ENCODE peak calls at places on chromosomes 4 and X, in six cellular contexts. H is fibroblast of lung, F is lung, N is prostate gland, L is transverse colon, M is body of pancreas. Q is an unnamed sample. For H3K4me1, the result is how much of the 10 kb centered on the place peaks cover.

GRCh38 chrX:100625985-100626491 is 10.6 kb downstream of the TSPAN6 start:
- DNase-seq in M (no peak), N (no peak), F (no peak), L (no peak), H (no peak), Q (no peak)

GRCh38 chrX:53362439-53362838 is 60.0 kb downstream of the SMC1A start:
- DNase-seq in H (no peak), N (no peak), F (no peak), M (no peak), L (no peak), Q (no peak)

GRCh38 chr4:11456441-11456840 is 27.7 kb upstream of the HS3ST1 start:
- DNase-seq in M (no peak), F (no peak), N (no peak), H (no peak), L (no peak), Q (no peak)

GRCh38 chr4:40264995-40265909 is 68.4 kb downstream of the RHOH start:
- DNase-seq in M (no peak), H (peak), L (peak), F (no peak), N (no peak), Q (no peak)

GRCh38 chr4:96974295-96974694 is 1134.4 kb downstream of the PDHA2 start:
- DNase-seq in N (no peak), M (no peak), L (no peak), F (no peak), H (no peak), Q (no peak)

GRCh38 chrX:112083624-112084326 is 1.2 kb upstream of the TRPC5 start:
- DNase-seq in L (no peak), N (no peak), M (no peak), H (no peak), F (no peak), Q (no peak)

GRCh38 chr4:53622739-53623151 is 31.5 kb upstream of the LNX1 start:
- DNase-seq in N (no peak), H (peak), L (no peak), M (no peak), F (no peak), Q (no peak)

GRCh38 chr4:3229328-3229727 is 19.6 kb upstream of the MSANTD1 start:
- DNase-seq in M (no peak), L (no peak), F (no peak), H (no peak), N (no peak), Q (no peak)

GRCh38 chrX:13669246-13669689 is 16.3 kb downstream of the TCEANC start:
- DNase-seq in M (peak), H (peak), L (peak), F (peak), N (peak), Q (peak)

GRCh38 chr4:25172964-25173917 is 13.0 kb upstream of the SEPSECS start:
- DNase-seq in N (no peak), H (peak), M (no peak), F (no peak), L (no peak), Q (peak)

GRCh38 chrX:118164138-118164537 is 47.5 kb upstream of the KLHL13 start:
- DNase-seq in H (no peak), M (no peak), L (no peak), N (no peak), F (no peak), Q (no peak)

GRCh38 chrX:11953615-11954014 is 184.7 kb upstream of the FRMPD4 start:
- DNase-seq in L (no peak), F (no peak), H (peak), N (no peak), M (no peak), Q (no peak)

GRCh38 chr4:48642421-48643144 is 137.5 kb downstream of the FRYL start:
- DNase-seq in N (no peak), M (no peak), L (no peak), F (no peak), H (peak), Q (no peak)

GRCh38 chr4:152169666-152170065 is 366.2 kb downstream of the FBXW7 start:
- DNase-seq in L (no peak), F (no peak), N (no peak), H (no peak), M (no peak), Q (no peak)

GRCh38 chr4:16516796-16517413 is 290.6 kb upstream of the TAPT1 start:
- DNase-seq in N (peak), M (peak), L (no peak), F (peak), H (peak), Q (peak)
- H3K4me3 ChIP-seq in N (no peak), M (no peak), L (no peak), F (no peak), H (no peak), Q (no peak)

GRCh38 chrX:48512371-48512935 is 3.7 kb downstream of the PORCN start:
- DNase-seq in M (no peak), H (no peak), N (no peak), F (no peak), L (no peak), Q (no peak)

GRCh38 chrX:48509619-48510018 is 827 bp downstream of the PORCN start:
- DNase-seq in F (no peak), L (no peak), N (no peak), M (no peak), H (no peak), Q (no peak)

GRCh38 chrX:48513670-48514069 is 4.9 kb downstream of the PORCN start:
- DNase-seq in H (no peak), F (no peak), N (no peak), L (no peak), M (no peak), Q (no peak)

GRCh38 chrX:48509245-48509590 is 426 bp downstream of the PORCN start:
- DNase-seq in F (no peak), L (no peak), H (no peak), M (no peak), N (no peak), Q (no peak)

DNA sequence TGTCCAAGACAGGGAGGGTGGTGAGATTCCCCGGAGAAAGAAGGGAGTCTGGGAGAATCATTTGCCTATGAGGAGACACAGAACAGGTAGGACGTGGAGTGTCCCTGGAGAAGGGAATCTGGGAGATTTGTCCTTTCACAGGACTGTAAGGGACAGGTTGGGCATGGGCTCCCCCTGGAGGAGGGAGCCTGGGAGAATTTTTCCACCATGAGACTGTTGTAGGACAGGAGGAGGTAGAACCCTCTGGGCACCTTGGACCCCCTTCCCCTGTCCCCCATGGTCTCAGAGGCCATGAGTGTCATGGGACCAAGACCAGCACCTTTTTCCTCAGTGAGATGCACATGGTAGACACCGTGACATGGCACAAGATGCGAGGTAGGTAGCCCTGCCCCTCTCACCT is 2.8 kb downstream of the PORCN start:
- DNase-seq in F (no peak), N (no peak), H (no peak), L (no peak), M (peak), Q (no peak)
- TF ChIP-seq CTCF in F (no peak), N (no peak), H (peak), L (peak), M (peak), Q (no peak)

DNA sequence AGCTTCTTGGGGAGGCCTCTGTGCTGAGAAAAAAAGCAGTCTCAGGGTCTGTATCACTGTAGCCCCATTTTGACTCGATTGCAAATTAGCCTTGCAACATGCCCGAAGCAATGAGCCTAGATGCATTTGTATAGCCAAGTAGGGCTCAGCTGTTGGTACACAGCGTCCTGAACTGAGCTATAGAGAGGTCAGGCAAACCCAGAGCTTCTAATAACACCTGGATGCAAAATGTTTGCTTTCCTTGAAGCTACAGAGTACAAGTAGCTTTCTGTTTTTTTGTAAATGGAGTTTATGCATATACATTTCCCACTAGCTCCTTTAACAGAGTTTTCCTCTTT is 87.8 kb downstream of the PLAC1 start:
- DNase-seq in M (no peak), H (no peak), N (no peak), F (no peak), L (no peak), Q (no peak)
- H3K4me1 ChIP-seq in M (under half), H (under half), N (under half), F (under half), L (under half), Q (under half)

GRCh38 chr4:42167709-42168108 is 15.3 kb upstream of the BEND4 start:
- DNase-seq in F (no peak), L (no peak), H (no peak), N (no peak), M (no peak), Q (no peak)

GRCh38 chr4:42172921-42173320 is 20.5 kb upstream of the BEND4 start:
- DNase-seq in H (no peak), M (no peak), N (no peak), F (no peak), L (no peak), Q (no peak)

DNA sequence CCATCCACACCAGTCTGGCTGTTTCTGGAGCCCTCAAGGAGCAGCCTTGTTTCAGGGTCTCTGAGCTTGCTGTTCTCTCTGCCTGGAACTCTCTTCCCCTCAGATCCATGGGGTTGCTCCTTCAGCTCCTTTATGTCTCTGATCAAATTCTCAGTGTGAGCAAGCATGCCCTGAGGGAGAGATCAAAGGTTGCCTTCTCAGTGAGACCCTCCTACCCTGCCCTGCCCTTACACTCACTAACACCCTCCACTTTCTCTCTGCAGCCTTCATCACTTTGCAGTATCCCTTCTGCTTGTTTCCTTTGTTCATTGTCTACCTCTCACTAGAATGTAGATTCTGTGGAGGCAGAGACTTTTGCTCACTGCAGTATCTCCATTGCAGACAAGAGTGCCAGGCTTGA is 19.9 kb upstream of the BEND4 start:
- DNase-seq in N (no peak), L (no peak), H (no peak), F (no peak), M (no peak), Q (no peak)
- H3K4me3 ChIP-seq in N (no peak), L (no peak), H (no peak), F (no peak), M (no peak), Q (no peak)

DNA sequence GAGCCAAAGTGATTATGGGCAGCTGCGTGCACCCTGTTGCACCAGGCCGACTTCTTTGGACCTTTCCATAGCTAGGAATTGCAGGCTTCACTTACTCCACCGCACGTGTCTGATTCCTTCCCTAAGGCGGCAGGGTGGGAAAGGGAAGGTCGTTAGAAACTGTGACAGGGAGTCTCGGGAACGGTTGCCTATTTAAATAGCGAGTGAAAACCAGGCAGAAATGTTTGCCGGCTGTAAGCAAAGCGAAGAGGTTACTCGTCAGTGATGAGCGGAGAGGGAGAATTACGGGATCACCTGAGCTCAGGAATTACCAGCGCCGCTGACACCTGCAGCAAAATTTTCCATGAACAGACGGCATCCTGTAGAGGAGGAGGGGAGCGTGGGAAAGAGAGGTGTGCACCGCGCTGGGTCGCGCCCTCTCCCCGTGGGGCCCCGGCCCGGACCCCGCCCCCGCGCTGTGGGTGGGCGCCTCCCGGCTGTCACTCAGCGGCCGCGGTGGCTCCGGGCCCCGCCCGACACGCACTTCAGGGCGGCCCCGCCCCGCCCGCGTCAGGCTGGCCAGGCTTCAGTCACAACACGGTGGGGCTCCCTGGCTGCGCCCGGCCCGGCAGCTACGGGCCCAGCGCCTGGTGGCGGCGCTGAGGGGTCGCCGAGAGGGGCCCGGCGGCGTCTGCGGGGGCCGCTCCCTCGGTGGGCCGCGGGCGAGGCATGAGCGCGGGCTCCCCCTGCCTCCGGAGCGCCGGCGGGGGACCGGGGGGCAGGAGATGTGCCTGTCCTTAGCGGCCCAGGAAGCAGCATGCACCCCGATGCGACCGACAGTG is at the start of gene SNX25:
- DNase-seq in F (peak), L (peak), M (peak), H (peak), N (peak), Q (peak)
- TF ChIP-seq CTCF in F (no peak), L (no peak), M (no peak), H (no peak), N (peak), Q (peak)

DNA sequence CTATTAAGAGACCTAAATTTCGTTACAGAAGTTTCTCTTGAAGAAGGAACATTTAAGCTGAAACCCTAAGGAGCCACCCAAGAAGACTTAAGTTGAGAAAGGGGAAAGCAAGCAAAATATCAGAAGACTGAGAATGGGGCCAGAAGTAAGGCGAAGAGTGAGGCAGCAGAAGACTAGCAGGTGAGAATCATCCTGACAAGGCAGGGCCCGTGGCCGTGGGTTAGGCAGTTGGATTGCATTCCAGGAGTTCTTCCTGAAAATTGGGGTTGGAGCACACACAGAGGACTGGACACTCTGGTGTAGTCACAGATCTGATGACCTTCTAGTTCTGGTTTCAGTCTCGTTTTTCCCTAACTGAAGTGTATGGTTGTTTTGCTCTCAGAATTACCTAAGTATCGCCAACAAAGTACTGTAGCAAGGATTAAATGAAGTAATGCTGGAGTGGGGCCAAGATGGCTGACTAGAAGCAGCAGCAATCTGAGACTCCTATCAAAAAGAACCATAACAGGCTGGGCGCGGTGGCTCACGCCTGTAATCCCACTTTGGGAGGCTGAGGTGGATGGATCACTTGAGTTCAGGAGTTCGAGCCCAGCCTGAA is 94.4 kb upstream of the GUCY1A1 start:
- DNase-seq in N (no peak), H (no peak), F (no peak), L (no peak), M (no peak), Q (no peak)
- H3K4me1 ChIP-seq in N (under half), H (under half), F (under half), L (under half), M (under half), Q (under half)

GRCh38 chrX:22060451-22060940 is 28.4 kb downstream of the PHEX start:
- DNase-seq in M (no peak), H (peak), L (no peak), F (no peak), N (no peak), Q (no peak)
- H3K4me3 ChIP-seq in M (no peak), H (no peak), L (no peak), F (no peak), N (no peak), Q (no peak)

DNA sequence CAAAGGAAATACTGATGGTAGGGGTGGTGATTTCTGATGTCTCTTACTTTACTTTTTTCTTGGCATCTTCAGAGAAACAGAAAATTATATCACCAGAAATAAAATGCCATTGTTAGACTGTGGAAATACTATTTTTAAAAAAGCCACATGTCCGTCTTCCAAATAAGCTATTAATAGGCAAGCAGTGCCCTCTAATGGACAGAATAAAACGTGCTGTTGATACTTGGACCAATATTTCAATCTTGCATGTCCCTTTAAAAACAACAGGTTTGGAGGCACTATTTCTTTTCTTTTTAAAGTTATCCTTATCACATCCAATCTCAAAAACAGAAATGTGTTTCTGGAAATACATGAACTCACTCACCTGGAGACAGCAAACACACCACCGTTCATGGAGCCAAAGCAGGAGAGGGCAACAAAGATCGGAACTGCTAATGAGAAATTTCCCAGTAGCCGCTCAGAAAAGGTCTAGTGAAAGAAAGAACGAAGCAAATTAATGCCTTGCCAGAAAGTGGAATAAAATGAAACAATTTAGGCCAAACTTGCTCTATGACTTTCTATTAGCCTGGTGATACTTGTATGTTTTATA is 59.2 kb downstream of the SLC7A11 start:
- DNase-seq in H (peak), N (peak), F (no peak), L (no peak), M (no peak), Q (no peak)
- TF ChIP-seq CTCF in H (peak), N (peak), F (peak), L (peak), M (peak), Q (peak)